ENCODE peak calls at places on chromosomes 7 and 10, in ten cellular contexts. C is tibial nerve, Z is A549, E is psoas muscle, Y is IMR-90, U is transverse colon, T is pancreas, W is upper lobe of left lung, P is colonic mucosa, D is body of pancreas. V is an unnamed sample.
A peak's percentile ranks its signal among the peaks of the same experiment; 100 is the strongest.

GRCh38 chr10:131173484-131174210 is 137.9 kb downstream of the TCERG1L start:
- DNase-seq in C (no peak), Z (no peak), E (no peak), Y (no peak), U (no peak), T (peak; percentile 25), W (no peak), P (no peak), D (no peak), V (no peak)

GRCh38 chr7:44713680-44714335 is 34.8 kb upstream of the ZMIZ2 start:
- DNase-seq in C (no peak), Z (no peak), E (no peak), Y (no peak), U (no peak), T (no peak), W (no peak), P (no peak), D (no peak), V (no peak)

GRCh38 chr7:152463714-152464311 is 28.0 kb upstream of the KMT2C start:
- DNase-seq in C (peak; percentile 100), Z (peak; percentile 99), E (peak; percentile 100), Y (peak; percentile 98), U (peak; percentile 100), T (peak; percentile 100), W (peak; percentile 100), P (peak; percentile 100), D (peak; percentile 100), V (peak; percentile 100)

GRCh38 chr7:45162311-45162845 is 4.8 kb downstream of the RAMP3 start:
- DNase-seq in C (no peak), Z (no peak), E (no peak), Y (no peak), U (no peak), T (no peak), W (no peak), P (no peak), D (no peak), V (no peak)

GRCh38 chr10:52746169-52746568 is 26.4 kb downstream of the MBL2 start:
- DNase-seq in C (no peak), Z (peak; percentile 8), E (no peak), Y (no peak), U (no peak), T (no peak), W (no peak), P (no peak), D (no peak), V (no peak)

GRCh38 chr10:97936126-97936525 is 86.5 kb downstream of the GOLGA7B start:
- DNase-seq in C (no peak), Z (no peak), E (no peak), Y (no peak), U (no peak), T (peak; percentile 45), W (peak; percentile 77), P (no peak), D (no peak), V (no peak)

GRCh38 chr7:103797647-103798307 is 191.7 kb downstream of the RELN start:
- DNase-seq in C (no peak), Z (no peak), E (no peak), Y (no peak), U (no peak), T (no peak), W (no peak), P (no peak), D (no peak), V (no peak)

GRCh38 chr7:69776611-69777010 is 178.3 kb downstream of the AUTS2 start:
- DNase-seq in C (no peak), Z (no peak), E (no peak), Y (no peak), U (no peak), T (no peak), W (no peak), P (no peak), D (no peak), V (no peak)

GRCh38 chr10:117246997-117247667 is 6.2 kb downstream of the SLC18A2 start:
- DNase-seq in C (no peak), Z (no peak), E (no peak), Y (no peak), U (no peak), T (no peak), W (no peak), P (no peak), D (no peak), V (no peak)

GRCh38 chr10:47027108-47027811 is 116.0 kb downstream of the PTPN20 start:
- DNase-seq in C (no peak), Z (no peak), E (peak; percentile 11), Y (no peak), U (peak; percentile 7), T (peak; percentile 32), W (no peak), P (peak; percentile 10), D (no peak), V (peak; percentile 40)

GRCh38 chr10:71971769-71972555 is 7.8 kb downstream of the CHST3 start:
- DNase-seq in C (no peak), Z (no peak), E (no peak), Y (no peak), U (no peak), T (no peak), W (no peak), P (no peak), D (no peak), V (no peak)

GRCh38 chr10:117698809-117699208 is 156.3 kb downstream of the EMX2 start:
- DNase-seq in C (no peak), Z (no peak), E (no peak), Y (no peak), U (no peak), T (no peak), W (no peak), P (no peak), D (no peak), V (no peak)

GRCh38 chr7:104133238-104133637 is 74.6 kb downstream of the ORC5 start:
- DNase-seq in C (no peak), Z (no peak), E (no peak), Y (no peak), U (no peak), T (no peak), W (no peak), P (no peak), D (no peak), V (no peak)

GRCh38 chr7:55567495-55568070 is 4.7 kb downstream of the VOPP1 start:
- DNase-seq in C (no peak), Z (no peak), E (no peak), Y (no peak), U (no peak), T (no peak), W (no peak), P (peak; percentile 18), D (no peak), V (no peak)

GRCh38 chr7:2626498-2627117 is 5.2 kb upstream of the TTYH3 start:
- DNase-seq in C (no peak), Z (no peak), E (no peak), Y (peak; percentile 32), U (no peak), T (no peak), W (peak; percentile 64), P (no peak), D (peak; percentile 9), V (peak; percentile 63)

GRCh38 chr7:50725774-50726173 is 56.9 kb downstream of the GRB10 start:
- DNase-seq in C (no peak), Z (no peak), E (no peak), Y (no peak), U (no peak), T (no peak), W (no peak), P (no peak), D (peak; percentile 62), V (no peak)
- H3K4me3 ChIP-seq in C (no peak overlapping the region), Z (no peak overlapping the region), E (no peak overlapping the region), Y (no peak overlapping the region), U (no peak overlapping the region), T (no peak overlapping the region), W (no peak overlapping the region), P (no peak overlapping the region), D (no peak overlapping the region), V (no peak overlapping the region)

DNA sequence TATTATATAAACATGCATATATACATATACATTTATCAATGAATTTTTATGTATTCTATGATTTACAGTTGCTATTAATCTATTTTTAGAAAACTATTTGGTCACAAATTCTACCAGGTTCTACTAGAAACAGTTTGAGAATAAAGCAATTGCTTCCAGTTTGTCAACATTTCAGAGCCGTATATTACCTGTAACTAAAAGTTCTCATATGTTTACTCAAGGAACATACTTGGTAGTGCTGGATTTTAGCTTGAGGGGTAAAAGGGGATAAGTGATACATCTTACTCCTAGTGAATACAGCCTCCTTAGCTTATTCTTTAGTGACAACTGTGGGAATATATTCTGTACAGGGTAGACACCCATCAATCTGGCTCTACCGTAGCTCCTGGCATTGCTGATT is 1590.5 kb upstream of the LRRTM3 start:
- DNase-seq in C (no peak), Z (no peak), E (no peak), Y (no peak), U (no peak), T (no peak), W (no peak), P (no peak), D (no peak), V (no peak)
- H3K27ac ChIP-seq in C (no peak overlapping the region), Z (no peak overlapping the region), E (no peak overlapping the region), Y (no peak overlapping the region), U (no peak overlapping the region), T (no peak overlapping the region), W (no peak overlapping the region), P (no peak overlapping the region), D (no peak overlapping the region), V (no peak overlapping the region)

DNA sequence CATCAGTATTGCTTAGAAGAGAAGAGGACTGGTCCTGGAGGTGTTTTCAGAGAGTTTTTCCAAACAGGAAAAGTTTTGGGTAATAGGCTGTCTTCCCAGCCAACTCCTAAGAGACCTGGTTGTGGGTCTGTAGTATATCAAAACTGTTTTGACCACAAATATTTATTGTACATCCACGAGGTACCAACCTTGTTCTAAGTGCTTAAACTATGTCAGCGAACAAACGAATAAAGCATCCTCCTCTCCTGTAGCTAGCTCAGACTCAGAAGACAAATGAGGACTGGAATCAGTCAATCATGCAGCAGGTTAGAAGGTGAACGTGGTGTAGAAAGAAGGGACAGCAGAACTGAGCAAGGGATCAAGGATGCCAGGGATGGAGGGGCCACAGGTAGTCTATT is 61.6 kb upstream of the MKI67 start:
- DNase-seq in C (no peak), Z (no peak), E (no peak), Y (no peak), U (no peak), T (no peak), W (no peak), P (no peak), D (no peak), V (no peak)
- H3K4me3 ChIP-seq in C (no peak overlapping the region), Z (no peak overlapping the region), E (no peak overlapping the region), Y (no peak overlapping the region), U (no peak overlapping the region), T (no peak overlapping the region), W (no peak overlapping the region), P (no peak overlapping the region), D (no peak overlapping the region), V (no peak overlapping the region)

DNA sequence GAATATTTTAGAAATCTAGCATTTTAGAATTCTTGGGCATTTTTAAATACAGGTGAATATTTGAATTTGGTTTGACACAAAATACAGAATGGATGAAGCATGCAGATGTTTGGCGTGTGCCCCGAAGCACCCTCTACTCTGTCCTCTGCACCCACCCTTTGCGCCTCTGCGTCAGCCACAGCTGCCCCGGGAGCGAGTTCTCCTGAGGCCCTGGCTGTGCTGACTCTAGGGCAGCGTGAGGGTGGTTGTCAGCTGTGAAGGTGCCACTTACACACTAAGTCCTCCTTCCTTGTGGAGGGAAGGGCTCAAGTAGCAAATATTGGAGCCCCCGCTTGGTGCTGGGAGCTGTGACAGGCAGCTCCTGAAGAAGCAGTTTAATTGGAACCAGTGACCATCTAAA is 48.4 kb downstream of the DAGLB start:
- DNase-seq in C (no peak), Z (no peak), E (no peak), Y (no peak), U (no peak), T (no peak), W (no peak), P (no peak), D (no peak), V (no peak)
- H3K27ac ChIP-seq in C (no peak overlapping the region), Z (no peak overlapping the region), E (no peak overlapping the region), Y (no peak overlapping the region), U (peak overlapping the region; percentile 12), T (peak overlapping the region; percentile 17), W (peak overlapping the region; percentile 88), P (no peak overlapping the region), D (no peak overlapping the region), V (no peak overlapping the region)